ENCODE peak calls at places on chromosomes 6 and 20, in ten cellular contexts. D is WTC11, W is cardiac fibroblast, G is GM12864, K is fibroblast of mammary gland, B is tibial artery, H is heart left ventricle, X is brain microvascular endothelial cell, V is lower leg skin, N is ovary. C is an unnamed sample.

GRCh38 chr6:3724451-3725144 is 26.9 kb downstream of the PXDC1 start:
- DNase-seq in D (no peak), W (peak), G (no peak), K (peak), B (peak), H (peak), X (peak), V (peak), N (no peak), C (no peak)

GRCh38 chr20:23147964-23148720 is 62.0 kb upstream of the CD93 start:
- DNase-seq in D (no peak), W (peak), G (peak), K (peak), B (peak), H (peak), X (peak), V (peak), N (no peak), C (peak)

GRCh38 chr6:33313709-33314514 is at the start of gene TAPBP:
- DNase-seq in D (peak), W (peak), G (peak), K (peak), B (peak), H (peak), X (peak), V (peak), N (no peak), C (peak)

GRCh38 chr6:129104560-129104959 is 221.6 kb downstream of the LAMA2 start:
- DNase-seq in D (no peak), W (no peak), G (no peak), K (peak), B (no peak), H (no peak), X (no peak), V (no peak), N (no peak), C (no peak)

GRCh38 chr20:51428451-51429143 is 113.9 kb downstream of the NFATC2 start:
- DNase-seq in D (peak), W (peak), G (no peak), K (peak), B (peak), H (peak), X (peak), V (no peak), N (no peak), C (no peak)

GRCh38 chr6:111992851-111993250 is 61.1 kb upstream of the CCN6 start:
- DNase-seq in D (no peak), W (peak), G (no peak), K (peak), B (no peak), H (no peak), X (peak), V (no peak), N (no peak), C (peak)

GRCh38 chr6:16950311-16950710 is 151.5 kb upstream of the STMND1 start:
- DNase-seq in D (no peak), W (no peak), G (no peak), K (no peak), B (no peak), H (no peak), X (no peak), V (no peak), N (no peak), C (no peak)

GRCh38 chr6:56689114-56689513 is 46.4 kb upstream of the DST start:
- DNase-seq in D (no peak), W (no peak), G (peak), K (no peak), B (no peak), H (no peak), X (no peak), V (no peak), N (no peak), C (no peak)

GRCh38 chr6:94478178-94479140 is 1059.1 kb upstream of the EPHA7 start:
- DNase-seq in D (no peak), W (no peak), G (no peak), K (no peak), B (no peak), H (no peak), X (no peak), V (no peak), N (no peak), C (no peak)

GRCh38 chr6:63813531-63813930 is 177.9 kb downstream of the PHF3 start:
- DNase-seq in D (no peak), W (peak), G (no peak), K (peak), B (no peak), H (no peak), X (no peak), V (no peak), N (no peak), C (no peak)

GRCh38 chr20:47662483-47663353 is 122.6 kb downstream of the SULF2 start:
- DNase-seq in D (no peak), W (no peak), G (no peak), K (no peak), B (peak), H (no peak), X (no peak), V (peak), N (no peak), C (no peak)

GRCh38 chr6:87501809-87502572 is 29.2 kb downstream of the SLC35A1 start:
- DNase-seq in D (no peak), W (peak), G (no peak), K (no peak), B (no peak), H (no peak), X (no peak), V (no peak), N (no peak), C (no peak)

GRCh38 chr6:107132330-107132954 is 17.1 kb upstream of the BEND3 start:
- DNase-seq in D (no peak), W (peak), G (no peak), K (peak), B (no peak), H (no peak), X (no peak), V (peak), N (peak), C (peak)

GRCh38 chr20:63791497-63792156 is 39.4 kb downstream of the ZBTB46 start:
- DNase-seq in D (no peak), W (no peak), G (no peak), K (no peak), B (no peak), H (peak), X (no peak), V (no peak), N (peak), C (no peak)

GRCh38 chr6:29757701-29758293 is 34.6 kb downstream of the HLA-F start:
- DNase-seq in D (no peak), W (no peak), G (no peak), K (no peak), B (no peak), H (no peak), X (no peak), V (no peak), N (no peak), C (no peak)

GRCh38 chr6:25397406-25397805 is 118.2 kb downstream of the CARMIL1 start:
- DNase-seq in D (no peak), W (no peak), G (no peak), K (no peak), B (no peak), H (no peak), X (no peak), V (no peak), N (no peak), C (no peak)

GRCh38 chr6:150025201-150025917 is at the start of gene RAET1L:
- DNase-seq in D (no peak), W (peak), G (no peak), K (peak), B (no peak), H (no peak), X (peak), V (no peak), N (no peak), C (peak)

GRCh38 chr6:163352011-163352685 is 62.4 kb upstream of the QKI start:
- DNase-seq in D (no peak), W (no peak), G (no peak), K (no peak), B (no peak), H (no peak), X (no peak), V (no peak), N (no peak), C (no peak)

GRCh38 chr6:103797738-103798137 is 1062.0 kb downstream of the HACE1 start:
- DNase-seq in D (no peak), W (peak), G (no peak), K (peak), B (no peak), H (no peak), X (no peak), V (no peak), N (no peak), C (no peak)

GRCh38 chr6:54515713-54516112 is 207.5 kb downstream of the TINAG start:
- DNase-seq in D (no peak), W (peak), G (no peak), K (no peak), B (no peak), H (no peak), X (no peak), V (no peak), N (no peak), C (no peak)

DNA sequence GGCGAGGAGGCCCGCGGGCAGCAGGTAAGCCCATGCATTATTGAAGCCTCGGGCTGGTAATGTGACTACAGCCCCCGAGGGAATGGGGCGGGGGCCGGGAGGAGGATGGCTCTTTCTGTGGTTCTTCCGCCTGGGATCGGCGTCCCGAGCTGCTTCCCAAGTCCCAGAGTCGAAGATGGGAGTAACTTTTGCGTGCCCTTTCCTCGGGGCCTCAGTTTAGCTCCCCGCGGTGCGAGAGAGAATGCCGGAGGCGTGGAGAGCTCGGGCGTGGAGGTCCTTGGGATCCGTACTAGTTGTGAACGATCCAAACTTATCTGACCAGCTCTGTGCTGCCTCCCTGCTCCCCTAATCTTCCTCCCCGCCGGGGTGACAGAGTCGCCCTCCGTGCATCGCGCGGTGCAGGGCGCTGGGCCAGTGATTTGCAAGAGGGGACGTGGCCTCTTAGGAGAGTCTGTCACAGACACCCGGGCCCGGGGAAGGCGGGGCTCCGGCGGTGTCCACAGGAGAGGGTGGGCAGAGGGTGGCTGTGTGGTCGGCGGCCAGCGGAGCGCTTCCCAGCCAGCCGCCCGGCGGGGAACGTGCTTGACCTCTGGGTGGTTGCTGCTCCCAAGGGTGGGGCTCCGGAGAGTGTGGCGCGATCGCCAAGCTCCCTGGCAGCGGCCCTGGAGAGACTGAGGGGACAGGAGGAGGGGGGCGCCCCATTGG is 815 bp downstream of the UTRN start:
- DNase-seq in D (peak), W (peak), G (no peak), K (peak), B (peak), H (peak), X (peak), V (peak), N (peak), C (peak)
- TF ChIP-seq CTCF in D (no peak), W (no peak), G (no peak), K (no peak), B (peak), H (no peak), X (no peak), V (no peak), N (no peak), C (no peak)

GRCh38 chr6:133132583-133132982 is 108.6 kb upstream of the EYA4 start:
- DNase-seq in D (no peak), W (no peak), G (no peak), K (no peak), B (no peak), H (no peak), X (no peak), V (no peak), N (no peak), C (no peak)

GRCh38 chr6:133131621-133132020 is 109.5 kb upstream of the EYA4 start:
- DNase-seq in D (no peak), W (no peak), G (no peak), K (no peak), B (no peak), H (no peak), X (no peak), V (no peak), N (no peak), C (no peak)

GRCh38 chr6:133130863-133131262 is 110.3 kb upstream of the EYA4 start:
- DNase-seq in D (no peak), W (peak), G (no peak), K (peak), B (no peak), H (peak), X (no peak), V (no peak), N (no peak), C (no peak)

GRCh38 chr6:133129556-133129955 is 111.6 kb upstream of the EYA4 start:
- DNase-seq in D (no peak), W (no peak), G (no peak), K (no peak), B (no peak), H (no peak), X (no peak), V (no peak), N (no peak), C (no peak)

GRCh38 chr6:133132092-133132491 is 109.1 kb upstream of the EYA4 start:
- DNase-seq in D (no peak), W (no peak), G (no peak), K (no peak), B (no peak), H (no peak), X (no peak), V (no peak), N (no peak), C (no peak)
- TF ChIP-seq CTCF in D (no peak), W (no peak), G (no peak), K (no peak), B (no peak), H (no peak), X (no peak), V (no peak), N (no peak), C (no peak)

GRCh38 chr6:90478278-90478677 is 108.6 kb downstream of the MAP3K7 start:
- DNase-seq in D (peak), W (no peak), G (no peak), K (no peak), B (no peak), H (no peak), X (no peak), V (no peak), N (no peak), C (peak)

GRCh38 chr6:90483116-90483839 is 103.6 kb downstream of the MAP3K7 start:
- DNase-seq in D (no peak), W (peak), G (no peak), K (peak), B (no peak), H (no peak), X (no peak), V (no peak), N (no peak), C (no peak)

GRCh38 chr6:90477366-90477765 is 109.5 kb downstream of the MAP3K7 start:
- DNase-seq in D (no peak), W (no peak), G (no peak), K (no peak), B (no peak), H (no peak), X (no peak), V (no peak), N (no peak), C (no peak)

GRCh38 chr6:90478789-90479602 is 107.9 kb downstream of the MAP3K7 start:
- DNase-seq in D (peak), W (peak), G (no peak), K (peak), B (peak), H (peak), X (peak), V (peak), N (peak), C (peak)

DNA sequence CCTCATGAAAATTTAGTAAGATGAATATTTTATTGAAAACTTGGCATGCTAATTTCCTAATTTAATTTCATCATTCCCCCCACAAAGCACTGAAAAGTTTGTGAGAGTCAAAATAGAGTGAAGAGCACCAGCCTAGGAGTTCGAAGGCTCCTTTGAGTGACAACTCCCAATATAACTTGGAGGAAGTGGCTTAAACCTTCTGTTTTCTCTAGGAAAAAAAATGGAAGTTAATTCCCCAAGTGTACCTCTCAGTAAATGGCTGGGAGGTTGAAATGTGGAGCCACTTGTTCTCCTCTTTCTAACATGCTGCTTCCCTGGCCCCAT is 107.3 kb downstream of the MAP3K7 start:
- DNase-seq in D (no peak), W (no peak), G (no peak), K (no peak), B (no peak), H (no peak), X (no peak), V (no peak), N (no peak), C (no peak)
- TF ChIP-seq CTCF in D (no peak), W (no peak), G (no peak), K (no peak), B (no peak), H (no peak), X (no peak), V (no peak), N (no peak), C (peak)

GRCh38 chr6:138031850-138032249 is 75.4 kb downstream of the PERP start:
- DNase-seq in D (no peak), W (no peak), G (no peak), K (no peak), B (no peak), H (no peak), X (no peak), V (no peak), N (no peak), C (no peak)

GRCh38 chr6:138032571-138032970 is 74.6 kb downstream of the PERP start:
- DNase-seq in D (no peak), W (no peak), G (no peak), K (no peak), B (no peak), H (no peak), X (no peak), V (no peak), N (no peak), C (no peak)

GRCh38 chr6:138036111-138036510 is 71.1 kb downstream of the PERP start:
- DNase-seq in D (peak), W (no peak), G (no peak), K (no peak), B (no peak), H (no peak), X (no peak), V (peak), N (no peak), C (no peak)

GRCh38 chr6:138035070-138035469 is 72.1 kb downstream of the PERP start:
- DNase-seq in D (no peak), W (no peak), G (no peak), K (no peak), B (no peak), H (no peak), X (no peak), V (peak), N (no peak), C (no peak)

DNA sequence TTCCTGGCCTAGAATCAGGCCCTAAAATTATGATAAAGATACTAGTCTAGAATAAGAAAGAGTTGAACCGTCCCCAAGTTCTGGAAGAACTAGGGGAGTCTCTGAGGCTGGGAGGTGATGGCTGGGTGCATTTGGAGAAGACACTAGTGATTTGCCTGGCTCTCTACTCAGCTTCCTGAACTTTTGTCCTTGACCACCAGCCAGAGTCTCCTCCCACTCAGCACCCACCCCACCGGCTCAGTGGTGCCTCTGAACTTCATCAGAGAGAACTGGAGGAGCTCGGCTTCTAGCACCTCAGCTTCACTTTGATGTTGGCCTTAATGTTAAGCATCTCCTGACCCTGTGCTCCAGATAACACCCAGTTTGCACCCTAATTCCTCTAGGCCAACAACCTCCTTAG is 73.0 kb downstream of the PERP start:
- DNase-seq in D (no peak), W (no peak), G (no peak), K (no peak), B (no peak), H (no peak), X (no peak), V (no peak), N (no peak), C (no peak)
- TF ChIP-seq CTCF in D (no peak), W (no peak), G (no peak), K (no peak), B (no peak), H (no peak), X (no peak), V (no peak), N (no peak), C (no peak)

C was measured in activated CD8-positive, alpha-beta T cell treated with anti-CD3 and anti-CD28 coated beads for 36 hours.